ENCODE peak calls at places on chromosomes 6 and 20, in four cellular contexts. H is heart left ventricle, T is ascending aorta, Y is left ventricle myocardium inferior. V is an unnamed sample.

GRCh38 chr6:7897461-7898192 is 13.0 kb downstream of the TXNDC5 start:
- DNase-seq in T (no peak), Y (no peak), H (no peak), V (no peak)

GRCh38 chr20:47392721-47393073 is 36.2 kb upstream of the ZMYND8 start:
- DNase-seq in T (no peak), H (no peak), Y (no peak), V (no peak)

GRCh38 chr6:711925-712324 is 19.0 kb upstream of the EXOC2 start:
- DNase-seq in T (no peak), H (no peak), Y (no peak), V (no peak)

GRCh38 chr6:158122048-158122447 is 46.0 kb downstream of the SERAC1 start:
- DNase-seq in H (no peak), Y (no peak), T (no peak), V (no peak)

GRCh38 chr20:37518059-37518458 is 3.0 kb upstream of the NNAT start:
- DNase-seq in H (no peak), T (no peak), Y (no peak), V (no peak)

GRCh38 chr20:50418890-50419642 is 91.1 kb upstream of the PTPN1 start:
- DNase-seq in T (no peak), Y (peak; percentile 13), H (no peak), V (no peak)

GRCh38 chr6:148885154-148885870 is 138.5 kb downstream of the UST start:
- DNase-seq in Y (no peak), H (no peak), T (no peak), V (no peak)

GRCh38 chr6:142195862-142196536 is 48.9 kb downstream of the VTA1 start:
- DNase-seq in H (no peak), T (no peak), Y (no peak), V (no peak)

GRCh38 chr6:44788387-44788981 is 401.0 kb downstream of the CDC5L start:
- DNase-seq in Y (no peak), T (no peak), H (no peak), V (no peak)

GRCh38 chr6:84768442-84769174 is 4.2 kb upstream of the TBX18 start:
- DNase-seq in H (no peak), Y (no peak), T (no peak), V (no peak)

GRCh38 chr6:52815167-52816092 is 11.8 kb upstream of the GSTA1 start:
- DNase-seq in Y (no peak), T (no peak), H (no peak), V (no peak)

GRCh38 chr6:35302604-35303218 is 5.1 kb downstream of the DEF6 start:
- DNase-seq in Y (peak; percentile 33), H (no peak), T (peak; percentile 42), V (peak; percentile 89)

GRCh38 chr20:41048475-41049242 is 20.0 kb downstream of the TOP1 start:
- DNase-seq in H (no peak), T (no peak), Y (no peak), V (no peak)

GRCh38 chr6:56199956-56200355 is 47.4 kb downstream of the COL21A1 start:
- DNase-seq in H (no peak), T (no peak), Y (no peak), V (no peak)

GRCh38 chr6:30344191-30344867 is 627 bp upstream of the RPP21 start:
- DNase-seq in Y (no peak), T (no peak), H (no peak), V (no peak)

GRCh38 chr20:60062431-60063336 is 104.5 kb downstream of the CDH26 start:
- DNase-seq in Y (no peak), T (no peak), H (no peak), V (no peak)

GRCh38 chr6:133701633-133702331 is 187.1 kb upstream of the TCF21 start:
- DNase-seq in H (peak; percentile 71), T (no peak), Y (peak; percentile 53), V (no peak)

DNA sequence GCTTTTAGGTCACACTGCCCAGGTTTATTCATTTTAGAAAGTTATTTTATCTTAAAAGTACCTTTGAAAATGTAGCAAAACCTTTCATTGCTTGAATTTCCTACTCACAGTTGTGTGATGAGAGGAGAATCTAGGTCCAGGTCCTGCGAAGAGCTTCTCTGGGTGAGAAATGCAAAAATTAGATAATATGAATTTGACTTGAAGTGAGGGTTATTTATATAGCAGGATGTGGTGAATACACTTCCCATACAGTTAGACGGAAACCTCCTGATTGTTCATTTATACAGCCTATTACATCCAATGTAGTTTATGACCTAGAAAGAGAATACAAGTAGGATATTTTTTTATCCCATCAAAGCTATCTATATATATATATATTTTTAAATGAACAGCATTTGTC is 30.5 kb downstream of the CDKAL1 start:
- DNase-seq in T (no peak), H (no peak), Y (no peak), V (no peak)
- H3K4me1 ChIP-seq in T (no peaks in the 10 kb centered on the region), H (no peaks in the 10 kb centered on the region), Y (peaks cover 6% of the 10 kb centered on the region), V (no peaks in the 10 kb centered on the region)

GRCh38 chr20:1961374-1961773 is 32.5 kb downstream of the PDYN start:
- DNase-seq in T (no peak), Y (no peak), H (no peak), V (no peak)

GRCh38 chr20:1964061-1964460 is 29.8 kb downstream of the PDYN start:
- DNase-seq in Y (no peak), H (no peak), T (no peak), V (no peak)

GRCh38 chr20:1968958-1969357 is 24.9 kb downstream of the PDYN start:
- DNase-seq in Y (no peak), H (no peak), T (no peak), V (no peak)

GRCh38 chr20:1965520-1966278 is 28.2 kb downstream of the PDYN start:
- DNase-seq in Y (peak; percentile 73), H (peak; percentile 70), T (no peak), V (peak; percentile 74)

DNA sequence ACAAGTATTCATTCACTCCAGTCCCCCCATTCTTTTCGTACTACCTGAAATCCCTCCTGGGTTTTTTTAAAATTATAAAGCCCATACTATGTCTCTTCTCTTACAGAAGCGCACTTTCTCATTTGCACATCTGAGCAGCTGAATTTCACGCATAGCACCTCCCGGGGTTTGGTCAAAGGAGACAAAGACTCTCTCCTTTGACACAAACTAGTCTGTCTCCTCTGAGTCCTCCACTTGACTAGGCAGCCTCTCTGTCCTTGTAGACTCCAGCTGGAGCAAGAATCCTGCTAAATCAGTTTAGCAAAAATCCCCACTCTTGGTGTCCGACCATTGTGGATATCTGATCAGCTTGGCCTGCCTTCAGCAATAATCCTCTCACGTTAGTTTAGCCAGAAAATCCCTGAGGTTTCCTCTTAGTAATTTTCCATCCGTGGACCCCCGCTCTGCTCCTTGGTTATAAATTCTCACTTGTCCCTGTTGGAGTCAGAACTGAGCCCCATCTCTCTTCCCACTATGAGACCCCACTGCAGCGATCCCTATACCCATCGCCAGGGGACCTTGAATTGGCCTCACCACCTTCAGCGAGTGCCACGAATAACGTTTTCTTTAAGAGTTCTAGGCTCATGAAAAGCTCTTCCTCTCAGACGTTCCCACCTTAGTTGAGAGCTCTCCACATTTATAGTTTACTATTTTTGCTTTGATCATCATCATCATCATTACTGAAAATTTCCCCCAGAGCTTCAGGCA is 29.0 kb downstream of the PDYN start:
- DNase-seq in H (no peak), T (no peak), Y (no peak), V (no peak)
- H3K4me3 ChIP-seq in H (no peak overlapping the region), T (peak overlapping the region; percentile 38), Y (peak overlapping the region; percentile 25), V (no peak overlapping the region)

GRCh38 chr6:155341130-155341828 is 27.0 kb upstream of the TFB1M start:
- DNase-seq in T (no peak), Y (no peak), H (no peak), V (no peak)
- H3K9me3 ChIP-seq in T (peaks cover 15% of the 10 kb centered on the region), Y (peaks cover 62% of the 10 kb centered on the region), H (peaks cover 30% of the 10 kb centered on the region), V (no peaks in the 10 kb centered on the region)

DNA sequence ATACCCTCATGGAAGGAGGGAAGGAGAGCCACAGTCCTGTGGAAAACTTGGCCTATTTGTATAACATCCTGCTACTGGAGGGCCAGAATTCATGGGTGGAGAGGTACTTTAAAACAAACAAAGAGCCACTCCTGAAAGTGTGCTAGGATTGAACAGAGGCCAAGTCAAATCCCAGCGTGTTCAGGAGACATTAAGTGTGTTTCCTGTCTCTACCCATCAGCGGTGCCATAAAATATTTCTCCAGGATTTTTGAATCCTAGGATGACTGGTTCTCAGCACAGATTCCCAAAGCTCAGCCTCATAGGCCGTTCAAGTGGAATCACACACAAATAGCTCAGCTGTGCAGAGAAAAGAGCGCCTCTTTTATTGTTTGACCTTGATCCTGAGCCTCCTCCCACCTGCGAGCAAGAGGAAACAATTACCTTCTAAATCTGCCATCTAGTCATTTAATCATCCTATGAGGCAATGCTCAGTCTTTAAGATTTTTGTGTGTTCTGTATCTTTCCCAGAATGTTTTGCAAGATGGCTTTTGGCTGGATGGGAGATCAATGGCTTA is 31.8 kb upstream of the RALGAPA2 start:
- DNase-seq in Y (no peak), T (no peak), H (no peak), V (peak; percentile 40)
- H3K4me1 ChIP-seq in Y (peaks cover 39% of the 10 kb centered on the region), T (no peaks in the 10 kb centered on the region), H (peaks cover 19% of the 10 kb centered on the region), V (peaks cover 9% of the 10 kb centered on the region)

DNA sequence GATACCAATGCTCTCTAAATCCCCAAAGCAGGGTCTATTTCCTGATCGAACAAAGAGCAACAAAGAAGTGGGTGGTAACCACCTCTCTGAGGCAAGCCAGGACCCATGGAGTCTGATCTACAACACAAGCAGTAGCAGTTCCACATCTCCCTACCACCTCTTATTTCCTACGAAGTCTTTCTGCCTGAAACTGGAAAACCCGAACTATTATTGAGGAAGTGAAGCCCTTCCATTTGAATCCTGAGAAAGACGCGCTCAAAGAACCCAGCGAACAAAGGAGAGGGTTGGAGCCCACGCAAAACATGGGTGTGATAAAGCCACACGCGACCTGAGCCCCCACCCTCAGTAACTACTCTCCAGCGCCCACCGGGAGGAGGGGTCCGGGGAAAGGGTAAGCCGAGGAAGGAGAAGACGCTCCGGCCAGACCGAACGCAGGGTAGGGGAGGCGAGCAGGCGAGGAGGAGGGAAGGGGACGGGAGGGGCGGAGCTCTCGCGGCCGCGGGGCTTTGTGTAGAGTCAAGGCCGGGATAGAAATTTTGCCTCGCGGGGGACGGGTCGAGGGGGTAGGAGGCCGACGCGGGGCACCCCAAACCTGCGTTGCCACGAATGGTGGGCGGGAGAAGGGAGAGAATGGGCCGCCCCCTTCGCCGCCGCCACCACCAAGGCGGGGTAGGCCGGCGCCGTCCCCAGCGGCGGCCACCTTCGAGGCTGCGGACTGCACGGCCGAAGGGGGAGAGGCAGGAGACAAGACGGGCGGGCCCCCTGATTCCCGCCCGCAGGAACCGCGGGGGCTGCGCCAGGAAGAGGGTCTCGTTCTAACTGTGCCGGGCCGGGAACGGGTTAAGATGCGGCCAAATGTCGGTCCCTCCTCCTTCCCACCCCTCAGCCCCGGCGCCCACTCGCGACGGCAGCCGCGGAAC is 800 bp downstream of the HDAC2 start:
- DNase-seq in H (peak; percentile 64), T (no peak), Y (peak; percentile 60), V (peak; percentile 81)
- H3K4me3 ChIP-seq in H (peak overlapping the region; percentile 99), T (peak overlapping the region; percentile 85), Y (peak overlapping the region; percentile 99), V (peak overlapping the region; percentile 96)

GRCh38 chr6:160586374-160586773 is 77.7 kb downstream of the LPA start:
- DNase-seq in T (no peak), Y (no peak), H (no peak), V (no peak)

DNA sequence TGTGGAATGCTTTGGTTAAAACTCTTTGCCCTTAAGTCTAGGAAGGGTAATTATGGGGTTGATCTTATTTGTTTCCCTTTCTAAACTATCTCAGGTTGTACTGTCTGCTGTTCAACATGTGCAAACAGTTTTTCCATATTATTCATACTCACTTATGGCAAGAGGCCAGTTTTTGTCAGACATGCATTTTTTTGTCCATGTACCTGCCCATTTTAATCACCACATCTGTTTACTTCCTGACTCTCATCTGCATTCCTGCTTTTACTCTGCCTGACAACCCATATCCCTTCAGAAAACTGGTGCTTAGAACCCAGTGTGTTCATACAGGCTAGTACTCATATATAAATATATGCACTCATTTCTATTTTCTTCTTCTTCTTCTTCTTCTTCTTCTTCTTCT is 80.3 kb downstream of the LPA start:
- DNase-seq in Y (no peak), T (no peak), H (no peak), V (no peak)
- H3K9me3 ChIP-seq in Y (peaks cover 8% of the 10 kb centered on the region), T (no peaks in the 10 kb centered on the region), H (peaks cover 5% of the 10 kb centered on the region), V (no peaks in the 10 kb centered on the region)